ENCODE peak calls at places on chromosomes 16 and 17, in four cellular contexts. One of them, this sample, is unnamed.

GRCh38 chr17:70110443-70110880 is 35.4 kb downstream of the KCNJ16 start:
- DNase-seq in activated effector memory CD4-positive, alpha-beta T cell treated with Interleukin-2 at 50 U/mL for 16 hours: no peak
- DNase-seq in GM23338: no peak
- DNase-seq in posterior vena cava: no peak
- DNase-seq in this sample: no peak

GRCh38 chr17:61017317-61018001 is 339.8 kb downstream of the BCAS3 start:
- DNase-seq in activated effector memory CD4-positive, alpha-beta T cell treated with Interleukin-2 at 50 U/mL for 16 hours: no peak
- DNase-seq in GM23338: no peak
- DNase-seq in posterior vena cava: no peak
- DNase-seq in this sample: no peak

GRCh38 chr16:2874584-2875362 is 8.2 kb upstream of the FLYWCH2 start:
- DNase-seq in activated effector memory CD4-positive, alpha-beta T cell treated with Interleukin-2 at 50 U/mL for 16 hours: peak
- DNase-seq in GM23338: peak
- DNase-seq in posterior vena cava: peak
- DNase-seq in this sample: peak

GRCh38 chr16:89017543-89017942 is 40.5 kb upstream of the CBFA2T3 start:
- DNase-seq in activated effector memory CD4-positive, alpha-beta T cell treated with Interleukin-2 at 50 U/mL for 16 hours: no peak
- DNase-seq in GM23338: no peak
- DNase-seq in posterior vena cava: peak
- DNase-seq in this sample: no peak

GRCh38 chr16:25264599-25264998 is 7.0 kb upstream of the ZKSCAN2 start:
- DNase-seq in activated effector memory CD4-positive, alpha-beta T cell treated with Interleukin-2 at 50 U/mL for 16 hours: no peak
- DNase-seq in GM23338: peak
- DNase-seq in posterior vena cava: no peak
- DNase-seq in this sample: peak

GRCh38 chr16:52929478-52929877 is 123.2 kb downstream of the CHD9NB start:
- DNase-seq in activated effector memory CD4-positive, alpha-beta T cell treated with Interleukin-2 at 50 U/mL for 16 hours: no peak
- DNase-seq in GM23338: no peak
- DNase-seq in posterior vena cava: no peak
- DNase-seq in this sample: no peak

GRCh38 chr16:88943131-88943664 is 33.8 kb downstream of the CBFA2T3 start:
- DNase-seq in activated effector memory CD4-positive, alpha-beta T cell treated with Interleukin-2 at 50 U/mL for 16 hours: no peak
- DNase-seq in GM23338: no peak
- DNase-seq in posterior vena cava: no peak
- DNase-seq in this sample: no peak

GRCh38 chr16:14378131-14378551 is 251.9 kb downstream of the PARN start:
- DNase-seq in activated effector memory CD4-positive, alpha-beta T cell treated with Interleukin-2 at 50 U/mL for 16 hours: no peak
- DNase-seq in GM23338: no peak
- DNase-seq in posterior vena cava: no peak
- DNase-seq in this sample: no peak

GRCh38 chr17:58272367-58273280 is 8.1 kb downstream of the MPO start:
- DNase-seq in activated effector memory CD4-positive, alpha-beta T cell treated with Interleukin-2 at 50 U/mL for 16 hours: no peak
- DNase-seq in GM23338: no peak
- DNase-seq in posterior vena cava: peak
- DNase-seq in this sample: no peak

GRCh38 chr16:66116163-66116792 is 250.2 kb upstream of the CDH5 start:
- DNase-seq in activated effector memory CD4-positive, alpha-beta T cell treated with Interleukin-2 at 50 U/mL for 16 hours: no peak
- DNase-seq in GM23338: no peak
- DNase-seq in posterior vena cava: no peak
- DNase-seq in this sample: peak

GRCh38 chr17:49290690-49291326 is 60.2 kb upstream of the PHOSPHO1 start:
- DNase-seq in activated effector memory CD4-positive, alpha-beta T cell treated with Interleukin-2 at 50 U/mL for 16 hours: no peak
- DNase-seq in GM23338: peak
- DNase-seq in posterior vena cava: no peak
- DNase-seq in this sample: peak

GRCh38 chr17:78316867-78317816 is 42.7 kb downstream of the SOCS3 start:
- DNase-seq in activated effector memory CD4-positive, alpha-beta T cell treated with Interleukin-2 at 50 U/mL for 16 hours: no peak
- DNase-seq in GM23338: peak
- DNase-seq in posterior vena cava: no peak
- DNase-seq in this sample: peak

GRCh38 chr16:9823510-9823909 is 358.7 kb downstream of the GRIN2A start:
- DNase-seq in activated effector memory CD4-positive, alpha-beta T cell treated with Interleukin-2 at 50 U/mL for 16 hours: no peak
- DNase-seq in GM23338: no peak
- DNase-seq in posterior vena cava: no peak
- DNase-seq in this sample: no peak

GRCh38 chr17:55063857-55064485 is 95.4 kb downstream of the STXBP4 start:
- DNase-seq in activated effector memory CD4-positive, alpha-beta T cell treated with Interleukin-2 at 50 U/mL for 16 hours: no peak
- DNase-seq in GM23338: no peak
- DNase-seq in posterior vena cava: no peak
- DNase-seq in this sample: no peak

GRCh38 chr16:84982434-84982833 is 28.9 kb downstream of the ZDHHC7 start:
- DNase-seq in activated effector memory CD4-positive, alpha-beta T cell treated with Interleukin-2 at 50 U/mL for 16 hours: no peak
- DNase-seq in GM23338: no peak
- DNase-seq in posterior vena cava: no peak
- DNase-seq in this sample: no peak

GRCh38 chr17:16512011-16512410 is 20.0 kb upstream of the LRRC75A start:
- DNase-seq in activated effector memory CD4-positive, alpha-beta T cell treated with Interleukin-2 at 50 U/mL for 16 hours: no peak
- DNase-seq in GM23338: peak
- DNase-seq in posterior vena cava: no peak
- DNase-seq in this sample: no peak

GRCh38 chr17:77951123-77951522 is 7.4 kb upstream of the TNRC6C start:
- DNase-seq in activated effector memory CD4-positive, alpha-beta T cell treated with Interleukin-2 at 50 U/mL for 16 hours: no peak
- DNase-seq in GM23338: no peak
- DNase-seq in posterior vena cava: no peak
- DNase-seq in this sample: no peak

GRCh38 chr16:64925166-64925565 is 196.7 kb downstream of the CDH11 start:
- DNase-seq in activated effector memory CD4-positive, alpha-beta T cell treated with Interleukin-2 at 50 U/mL for 16 hours: no peak
- DNase-seq in GM23338: no peak
- DNase-seq in posterior vena cava: no peak
- DNase-seq in this sample: no peak

GRCh38 chr17:61490540-61490975 is 38.3 kb downstream of the TBX4 start:
- DNase-seq in activated effector memory CD4-positive, alpha-beta T cell treated with Interleukin-2 at 50 U/mL for 16 hours: no peak
- DNase-seq in GM23338: no peak
- DNase-seq in posterior vena cava: peak
- DNase-seq in this sample: peak

GRCh38 chr16:17469011-17469741 is 1.6 kb downstream of the XYLT1 start:
- DNase-seq in activated effector memory CD4-positive, alpha-beta T cell treated with Interleukin-2 at 50 U/mL for 16 hours: no peak
- DNase-seq in GM23338: no peak
- DNase-seq in posterior vena cava: no peak
- DNase-seq in this sample: no peak

GRCh38 chr16:20966746-20967145 is 66.2 kb downstream of the LYRM1 start:
- DNase-seq in activated effector memory CD4-positive, alpha-beta T cell treated with Interleukin-2 at 50 U/mL for 16 hours: no peak
- DNase-seq in GM23338: no peak
- DNase-seq in posterior vena cava: peak
- DNase-seq in this sample: no peak

GRCh38 chr17:72092710-72093322 is 28.0 kb upstream of the SOX9 start:
- DNase-seq in activated effector memory CD4-positive, alpha-beta T cell treated with Interleukin-2 at 50 U/mL for 16 hours: no peak
- DNase-seq in GM23338: no peak
- DNase-seq in posterior vena cava: no peak
- DNase-seq in this sample: no peak

GRCh38 chr17:50909765-50910661 is 43.9 kb upstream of the TOB1 start:
- DNase-seq in activated effector memory CD4-positive, alpha-beta T cell treated with Interleukin-2 at 50 U/mL for 16 hours: peak
- DNase-seq in GM23338: no peak
- DNase-seq in posterior vena cava: no peak
- DNase-seq in this sample: no peak

GRCh38 chr17:7842380-7842949 is 8.4 kb downstream of the KDM6B start:
- DNase-seq in activated effector memory CD4-positive, alpha-beta T cell treated with Interleukin-2 at 50 U/mL for 16 hours: peak
- DNase-seq in GM23338: no peak
- DNase-seq in posterior vena cava: peak
- DNase-seq in this sample: peak

GRCh38 chr16:20904507-20905079 is 4.0 kb downstream of the LYRM1 start:
- DNase-seq in activated effector memory CD4-positive, alpha-beta T cell treated with Interleukin-2 at 50 U/mL for 16 hours: no peak
- DNase-seq in GM23338: no peak
- DNase-seq in posterior vena cava: no peak
- DNase-seq in this sample: peak

GRCh38 chr17:19341641-19342610 is 20.6 kb downstream of the B9D1 start:
- DNase-seq in activated effector memory CD4-positive, alpha-beta T cell treated with Interleukin-2 at 50 U/mL for 16 hours: no peak
- DNase-seq in GM23338: peak
- DNase-seq in posterior vena cava: peak
- DNase-seq in this sample: no peak

GRCh38 chr16:62018301-62019060 is 17.8 kb downstream of the CDH8 start:
- DNase-seq in activated effector memory CD4-positive, alpha-beta T cell treated with Interleukin-2 at 50 U/mL for 16 hours: no peak
- DNase-seq in GM23338: peak
- DNase-seq in posterior vena cava: no peak
- DNase-seq in this sample: no peak

GRCh38 chr17:28366605-28367004 is 1.6 kb upstream of the SEBOX start:
- DNase-seq in activated effector memory CD4-positive, alpha-beta T cell treated with Interleukin-2 at 50 U/mL for 16 hours: no peak
- DNase-seq in GM23338: peak
- DNase-seq in posterior vena cava: no peak
- DNase-seq in this sample: no peak

GRCh38 chr17:4576729-4577322 is 7.5 kb upstream of the SMTNL2 start:
- DNase-seq in activated effector memory CD4-positive, alpha-beta T cell treated with Interleukin-2 at 50 U/mL for 16 hours: no peak
- DNase-seq in GM23338: peak
- DNase-seq in posterior vena cava: peak
- DNase-seq in this sample: no peak

GRCh38 chr17:7889166-7889584 is 586 bp downstream of the CHD3 start:
- DNase-seq in activated effector memory CD4-positive, alpha-beta T cell treated with Interleukin-2 at 50 U/mL for 16 hours: peak
- DNase-seq in GM23338: peak
- DNase-seq in posterior vena cava: peak
- DNase-seq in this sample: peak

GRCh38 chr17:83124871-83125514 is 45.6 kb downstream of the METRNL start:
- DNase-seq in activated effector memory CD4-positive, alpha-beta T cell treated with Interleukin-2 at 50 U/mL for 16 hours: no peak
- DNase-seq in GM23338: no peak
- DNase-seq in posterior vena cava: peak
- DNase-seq in this sample: no peak